ENCODE peak calls at places on chromosomes 11 and 22, in ten cellular contexts. D is cerebellar cortex; T is activated CD8-positive, alpha-beta T cell treated with anti-CD3 and anti-CD28 coated beads for 36 hours; W is cardiac muscle cell; H is H54; Y is EL; N is iPS-NIHi11; I is COR-L47; F is astrocyte of the hippocampus; M is midbrain. E is an unnamed sample.

GRCh38 chr22:49305966-49306631 is 521.6 kb downstream of the BRD1 start:
- DNase-seq in W (no peak), F (no peak), T (no peak), N (no peak), H (no peak), D (no peak), Y (no peak), M (no peak), I (no peak), E (no peak)

GRCh38 chr11:118214210-118214914 is 10.4 kb downstream of the JAML start:
- DNase-seq in T (no peak), N (no peak), W (no peak), I (no peak), F (no peak), Y (no peak), H (no peak), D (no peak), M (peak; percentile 22), E (no peak)

GRCh38 chr11:16612234-16612571 is 126.2 kb upstream of the C11orf58 start:
- DNase-seq in I (no peak), H (no peak), N (no peak), T (no peak), D (no peak), W (no peak), M (no peak), Y (no peak), F (no peak), E (no peak)

GRCh38 chr22:37088108-37088605 is 21.4 kb downstream of the TMPRSS6 start:
- DNase-seq in I (no peak), Y (peak; percentile 57), T (peak; percentile 50), D (no peak), F (no peak), W (no peak), H (peak; percentile 26), N (no peak), M (no peak), E (no peak)

GRCh38 chr11:60633645-60634044 is 65.8 kb upstream of the MS4A8 start:
- DNase-seq in H (no peak), N (no peak), T (no peak), W (no peak), M (no peak), D (no peak), I (no peak), F (no peak), Y (no peak), E (no peak)

GRCh38 chr11:82046778-82047177 is 686.9 kb downstream of the FAM181B start:
- DNase-seq in Y (no peak), T (no peak), F (peak; percentile 86), W (peak; percentile 38), N (no peak), H (no peak), M (peak; percentile 23), I (no peak), D (peak; percentile 2), E (no peak)

GRCh38 chr11:86396403-86396802 is 21.7 kb downstream of the CCDC81 start:
- DNase-seq in D (no peak), M (no peak), F (peak; percentile 57), Y (peak; percentile 83), I (no peak), N (no peak), W (no peak), T (no peak), H (peak; percentile 54), E (no peak)

GRCh38 chr22:50082197-50082715 is 3.0 kb downstream of the MLC1 start:
- DNase-seq in T (no peak), M (no peak), Y (no peak), W (no peak), N (no peak), I (no peak), D (no peak), H (no peak), F (no peak), E (no peak)

GRCh38 chr11:34536056-34536455 is 22.5 kb upstream of the ELF5 start:
- DNase-seq in I (no peak), W (no peak), M (no peak), H (no peak), F (no peak), Y (no peak), D (no peak), T (no peak), N (no peak), E (no peak)

GRCh38 chr11:46102843-46103242 is 18.4 kb downstream of the PHF21A start:
- DNase-seq in Y (no peak), M (no peak), F (no peak), I (no peak), W (no peak), N (no peak), D (peak; percentile 29), T (no peak), H (no peak), E (no peak)

GRCh38 chr11:57800444-57801184 is 39.0 kb downstream of the CTNND1 start:
- DNase-seq in M (peak; percentile 77), Y (peak; percentile 72), D (peak; percentile 81), H (peak; percentile 45), W (peak; percentile 78), N (peak; percentile 79), F (peak; percentile 72), T (peak; percentile 6), I (peak; percentile 85), E (no peak)

GRCh38 chr11:58629857-58630256 is 7.4 kb downstream of the CNTF start:
- DNase-seq in M (peak; percentile 33), D (peak; percentile 60), W (peak; percentile 79), H (peak; percentile 22), Y (peak; percentile 65), T (peak; percentile 45), F (peak; percentile 46), I (peak; percentile 8), N (peak; percentile 57), E (no peak)

GRCh38 chr11:27401280-27401679 is 38.3 kb upstream of the CCDC34 start:
- DNase-seq in N (no peak), T (no peak), M (no peak), W (no peak), I (no peak), Y (no peak), H (no peak), D (no peak), F (no peak), E (no peak)

GRCh38 chr11:117843666-117844484 is 19.3 kb upstream of the FXYD2 start:
- DNase-seq in D (peak; percentile 82), N (peak; percentile 71), M (peak; percentile 81), Y (peak; percentile 58), F (peak; percentile 86), H (peak; percentile 35), W (peak; percentile 77), I (peak; percentile 49), T (peak; percentile 92), E (no peak)

GRCh38 chr11:205221-206001 is 1.8 kb downstream of the BET1L start:
- DNase-seq in M (no peak), F (no peak), W (no peak), H (no peak), Y (no peak), N (no peak), D (no peak), T (no peak), I (no peak), E (no peak)

GRCh38 chr22:19180740-19181410 is 2.3 kb upstream of the SLC25A1 start:
- DNase-seq in W (no peak), M (no peak), H (no peak), F (no peak), I (no peak), T (no peak), Y (no peak), N (no peak), D (no peak), E (no peak)

GRCh38 chr11:60165946-60166345 is 16.9 kb downstream of the MS4A6A start:
- DNase-seq in I (no peak), H (no peak), Y (no peak), M (no peak), W (no peak), T (no peak), F (no peak), D (no peak), N (no peak), E (no peak)

GRCh38 chr11:44579172-44579804 is 13.8 kb downstream of the CD82 start:
- DNase-seq in M (no peak), D (no peak), W (no peak), Y (no peak), N (no peak), F (no peak), I (no peak), H (no peak), T (no peak), E (no peak)

GRCh38 chr11:43935131-43935979 is 7.1 kb upstream of the C11orf96 start:
- DNase-seq in H (no peak), I (no peak), W (no peak), D (no peak), F (no peak), M (no peak), T (no peak), N (no peak), Y (no peak), E (no peak)

GRCh38 chr22:29581799-29582198 is 886 bp upstream of the NIPSNAP1 start:
- DNase-seq in F (no peak), N (no peak), D (no peak), I (peak; percentile 25), W (no peak), Y (no peak), M (no peak), H (no peak), T (no peak), E (no peak)

GRCh38 chr11:5291207-5291838 is 10.4 kb downstream of the OR51B4 start:
- DNase-seq in Y (peak; percentile 55), N (peak; percentile 34), D (peak; percentile 15), T (no peak), F (peak; percentile 18), I (no peak), W (peak; percentile 55), H (peak; percentile 22), M (no peak), E (no peak)

GRCh38 chr11:38648597-38648996 is 2050.6 kb upstream of the RAG2 start:
- DNase-seq in Y (no peak), I (no peak), D (no peak), H (no peak), T (no peak), M (no peak), N (no peak), F (no peak), W (no peak), E (no peak)

GRCh38 chr11:64010783-64011182 is 24.5 kb downstream of the OTUB1 start:
- DNase-seq in M (no peak), W (no peak), D (no peak), T (no peak), I (no peak), H (no peak), Y (no peak), F (no peak), N (no peak), E (no peak)

GRCh38 chr11:44229003-44229570 is 80.9 kb downstream of the ALX4 start:
- DNase-seq in D (no peak), T (no peak), M (no peak), Y (no peak), F (peak; percentile 46), N (no peak), W (no peak), I (no peak), H (no peak), E (no peak)

GRCh38 chr11:66835762-66836405 is 7.4 kb upstream of the RCE1 start:
- DNase-seq in W (peak; percentile 79), F (peak; percentile 46), M (no peak), D (no peak), Y (no peak), I (no peak), T (no peak), N (no peak), H (no peak), E (no peak)

GRCh38 chr11:30471244-30471643 is 114.9 kb downstream of the MPPED2 start:
- DNase-seq in T (no peak), D (no peak), I (no peak), Y (no peak), H (no peak), F (no peak), N (no peak), W (no peak), M (no peak), E (no peak)

GRCh38 chr11:69915501-69916250 is 96.5 kb upstream of the FGF3 start:
- DNase-seq in H (peak; percentile 68), W (peak; percentile 77), D (peak; percentile 46), I (peak; percentile 70), M (peak; percentile 3), F (peak; percentile 86), N (peak; percentile 84), Y (peak; percentile 78), T (peak; percentile 72), E (peak; percentile 93)

GRCh38 chr11:9616042-9616640 is 42.7 kb downstream of the WEE1 start:
- DNase-seq in I (no peak), Y (no peak), H (no peak), W (peak; percentile 57), T (no peak), N (no peak), M (no peak), D (no peak), F (no peak), E (no peak)

E was measured in HuH-7.5.